ENCODE peak calls at places on chromosomes 7 and 10, in six cellular contexts. Z is trophoblast cell, I is IMR-90, P is H9, Q is H1, S is neuronal stem cell. T is an unnamed sample.

GRCh38 chr7:6168469-6168868 is 104.0 kb downstream of the CYTH3 start:
- DNase-seq in P (no peak), Z (no peak), I (no peak), Q (no peak), S (no peak), T (no peak)

GRCh38 chr10:27794157-27794556 is 48.5 kb upstream of the MKX start:
- DNase-seq in Q (no peak), I (peak; percentile 5), S (no peak), P (no peak), Z (no peak), T (no peak)

GRCh38 chr7:11668727-11669126 is 163.3 kb downstream of the THSD7A start:
- DNase-seq in P (no peak), Z (no peak), S (no peak), I (no peak), Q (no peak), T (no peak)

GRCh38 chr7:66859339-66859738 is 61.7 kb upstream of the TMEM248 start:
- DNase-seq in Q (no peak), S (no peak), P (no peak), Z (no peak), I (no peak), T (no peak)

GRCh38 chr10:132248455-132249231 is 59.1 kb downstream of the STK32C start:
- DNase-seq in S (peak; percentile 36), I (no peak), Z (no peak), Q (no peak), P (peak; percentile 79), T (peak; percentile 29)

GRCh38 chr7:20075992-20076813 is 141.0 kb downstream of the MACC1 start:
- DNase-seq in I (no peak), S (no peak), P (no peak), Q (no peak), Z (peak; percentile 27), T (peak; percentile 2)

GRCh38 chr7:92753614-92754013 is 82.8 kb downstream of the CDK6 start:
- DNase-seq in P (no peak), I (peak; percentile 39), S (no peak), Z (no peak), Q (no peak), T (no peak)

GRCh38 chr7:132249591-132249971 is 326.7 kb downstream of the PLXNA4 start:
- DNase-seq in I (no peak), Z (peak; percentile 22), S (no peak), Q (peak; percentile 44), P (peak; percentile 68), T (no peak)

GRCh38 chr10:97498841-97499560 is at the start of gene UBTD1:
- DNase-seq in Z (no peak), Q (no peak), I (peak; percentile 49), S (peak; percentile 49), P (peak; percentile 47), T (peak; percentile 72)

GRCh38 chr7:47247132-47247531 is 334.8 kb downstream of the TNS3 start:
- DNase-seq in Z (no peak), I (no peak), Q (no peak), S (no peak), P (no peak), T (no peak)

GRCh38 chr7:84337386-84337785 is 142.8 kb upstream of the SEMA3A start:
- DNase-seq in S (no peak), I (peak; percentile 77), Q (no peak), Z (no peak), P (no peak), T (no peak)

GRCh38 chr10:36676321-36677169 is 448.9 kb upstream of the ANKRD30A start:
- DNase-seq in Q (no peak), S (no peak), P (no peak), Z (no peak), I (peak; percentile 73), T (peak; percentile 62)

GRCh38 chr7:81159402-81159801 is 240.6 kb upstream of the SEMA3C start:
- DNase-seq in P (no peak), S (no peak), Z (peak; percentile 13), Q (no peak), I (peak; percentile 68), T (peak; percentile 38)

GRCh38 chr10:46299531-46300366 is 13.0 kb downstream of the ANTXRL start:
- DNase-seq in I (no peak), P (peak; percentile 41), Q (no peak), S (no peak), Z (no peak), T (no peak)

GRCh38 chr10:131868436-131868835 is 32.4 kb upstream of the PPP2R2D start:
- DNase-seq in I (no peak), S (no peak), P (peak; percentile 12), Z (no peak), Q (no peak), T (no peak)

GRCh38 chr10:49177391-49178355 is 10.5 kb downstream of the TMEM273 start:
- DNase-seq in Z (peak; percentile 46), S (no peak), I (peak; percentile 96), Q (no peak), P (no peak), T (peak; percentile 89)

GRCh38 chr7:30348083-30348560 is 63.7 kb downstream of the ZNRF2 start:
- DNase-seq in S (no peak), Q (no peak), I (peak; percentile 88), Z (peak; percentile 66), P (no peak), T (peak; percentile 95)

GRCh38 chr7:21413502-21413901 is 14.4 kb upstream of the SP4 start:
- DNase-seq in Q (no peak), S (no peak), Z (no peak), P (no peak), I (no peak), T (no peak)

GRCh38 chr7:14851610-14852009 is 50.9 kb downstream of the DGKB start:
- DNase-seq in Q (no peak), I (peak; percentile 12), Z (no peak), S (no peak), P (no peak), T (peak; percentile 31)

DNA sequence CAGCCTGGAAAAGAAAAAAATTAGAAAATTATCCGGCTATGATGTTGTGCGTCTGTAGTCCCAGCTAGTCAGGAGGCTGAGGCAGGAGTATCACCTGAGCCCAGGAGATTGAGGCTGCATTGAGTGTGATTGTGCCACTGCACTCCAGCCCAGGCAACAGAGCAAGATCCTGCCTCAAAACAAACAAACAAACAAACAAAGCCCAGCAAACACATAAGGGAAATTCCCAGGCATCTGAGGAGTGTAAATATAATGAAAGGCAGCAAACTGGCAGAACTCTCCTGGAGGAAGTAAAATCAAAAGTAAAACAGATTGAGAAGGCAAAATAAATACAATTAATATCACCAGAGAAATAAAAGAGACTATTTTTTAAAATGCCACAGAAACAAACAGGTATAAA is 84.5 kb upstream of the ITGB1 start:
- DNase-seq in S (no peak), I (no peak), Z (no peak), Q (no peak), P (no peak), T (no peak)
- H2BK120ac ChIP-seq in S (no peak overlapping the region), I (no peak overlapping the region), Z (no peak overlapping the region), Q (no peak overlapping the region), P (no peak overlapping the region), T (no peak overlapping the region)

GRCh38 chr10:88893611-88894010 is 13.6 kb downstream of the STAMBPL1 start:
- DNase-seq in Q (no peak), Z (no peak), P (no peak), I (peak; percentile 40), S (no peak), T (no peak)

GRCh38 chr10:88895252-88895651 is 15.2 kb downstream of the STAMBPL1 start:
- DNase-seq in S (no peak), Q (no peak), Z (no peak), P (no peak), I (no peak), T (no peak)

GRCh38 chr10:88898727-88899126 is 18.7 kb downstream of the STAMBPL1 start:
- DNase-seq in Z (no peak), S (no peak), Q (no peak), P (no peak), I (no peak), T (no peak)

GRCh38 chr10:88897019-88897853 is 17.2 kb downstream of the STAMBPL1 start:
- DNase-seq in Z (no peak), Q (no peak), I (no peak), P (no peak), S (no peak), T (peak; percentile 28)

DNA sequence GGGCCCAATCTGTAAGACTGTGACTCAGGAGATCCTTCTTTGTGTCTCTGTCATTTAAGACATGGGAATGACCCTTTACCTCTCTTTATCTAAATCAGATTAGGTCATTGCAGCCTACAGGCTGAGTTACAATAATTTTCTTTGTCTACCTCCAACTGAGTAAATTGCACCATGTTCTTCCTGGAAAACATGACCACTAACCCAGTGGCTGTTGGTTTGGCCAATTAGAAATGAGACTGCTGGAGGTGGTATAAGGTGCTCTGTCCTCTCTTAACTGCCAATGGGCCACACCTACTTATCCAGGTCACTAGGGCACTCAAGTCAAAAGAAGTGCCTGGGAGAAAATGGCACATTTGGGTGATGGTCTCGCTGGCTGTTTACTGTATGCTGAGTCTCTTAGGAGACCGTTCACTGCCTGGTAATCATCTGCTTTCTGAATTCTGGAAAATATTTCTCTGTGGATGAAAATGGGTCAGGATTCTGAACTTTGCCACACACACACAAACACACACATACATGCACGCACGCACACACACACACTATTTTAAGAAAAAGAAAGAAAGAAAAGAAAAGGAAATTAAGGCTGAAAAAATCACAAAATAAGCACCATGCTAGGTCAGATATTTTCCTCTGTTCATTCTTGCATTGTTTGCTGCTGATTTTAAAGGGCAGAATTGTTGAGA is 16.4 kb downstream of the STAMBPL1 start:
- DNase-seq in S (no peak), I (no peak), Z (peak; percentile 7), P (no peak), Q (no peak), T (no peak)
- H3K14ac ChIP-seq in S (no peak overlapping the region), I (peak overlapping the region; percentile 81), Z (no peak overlapping the region), P (no peak overlapping the region), Q (no peak overlapping the region), T (no peak overlapping the region)

DNA sequence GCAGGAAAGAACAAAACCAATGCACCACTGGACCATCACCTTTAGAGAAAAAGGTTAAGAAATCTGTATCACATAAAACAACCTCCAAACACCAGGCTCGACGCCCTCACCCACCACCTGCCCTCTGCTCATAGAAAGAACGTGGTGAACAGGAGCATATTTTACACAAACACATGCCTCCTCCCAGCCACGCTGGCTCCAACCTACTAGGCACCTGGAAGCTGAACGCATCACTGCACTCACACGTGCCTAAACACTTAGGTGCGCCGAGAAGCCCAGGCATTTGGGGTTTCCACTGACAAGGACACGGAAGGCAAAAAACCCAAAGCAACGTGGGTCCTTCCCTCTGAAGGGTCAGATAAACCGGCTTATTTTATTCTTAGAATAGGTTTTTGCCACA is 56.0 kb downstream of the PTPRN2 start:
- DNase-seq in I (no peak), Z (no peak), Q (no peak), P (no peak), S (no peak), T (no peak)
- H3K9ac ChIP-seq in I (no peak overlapping the region), Z (no peak overlapping the region), Q (no peak overlapping the region), P (no peak overlapping the region), S (no peak overlapping the region), T (no peak overlapping the region)

DNA sequence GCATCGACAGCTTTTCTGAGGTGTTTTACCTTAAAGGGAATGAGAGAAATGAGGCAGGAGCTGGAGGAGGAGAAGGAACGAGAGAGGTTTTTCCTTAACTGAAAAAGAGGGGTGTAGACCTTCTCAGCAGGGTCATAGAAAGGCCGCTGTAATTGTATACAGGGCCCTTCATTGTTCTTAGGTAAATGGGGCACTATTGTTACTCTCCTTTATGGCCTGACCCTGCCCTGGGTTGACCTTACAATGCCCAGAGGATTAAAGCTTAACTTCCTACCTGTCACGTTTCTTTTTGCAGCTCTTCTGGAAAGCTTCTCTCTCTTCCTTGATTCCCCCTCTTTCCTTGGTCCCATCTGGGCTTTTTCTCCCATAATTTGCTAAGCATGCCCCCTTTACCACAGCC is 13.7 kb upstream of the PDLIM1 start:
- DNase-seq in P (no peak), Z (no peak), I (no peak), S (no peak), Q (no peak), T (no peak)
- H2BK120ac ChIP-seq in P (no peak overlapping the region), Z (no peak overlapping the region), I (peak overlapping the region; percentile 28), S (no peak overlapping the region), Q (no peak overlapping the region), T (no peak overlapping the region)